ENCODE peak calls at places on chromosomes 16 and 17, in six cellular contexts. Y, C, M, F, K and Z are unnamed samples.

GRCh38 chr17:30279156-30279555 is 12.6 kb downstream of the BLMH start:
- DNase-seq in Y (no peak), C (no peak), M (no peak), F (no peak), K (no peak), Z (no peak)

GRCh38 chr17:28612531-28612930 is 1.5 kb downstream of the RSKR start:
- DNase-seq in Y (no peak), C (no peak), M (no peak), F (no peak), K (no peak), Z (no peak)

GRCh38 chr16:89344846-89345577 is 127.5 kb downstream of the ZNF778 start:
- DNase-seq in Y (no peak), C (no peak), M (no peak), F (no peak), K (no peak), Z (no peak)

GRCh38 chr16:8915722-8916321 is 33.7 kb downstream of the LITAFD start:
- DNase-seq in Y (no peak), C (no peak), M (no peak), F (no peak), K (no peak), Z (no peak)

GRCh38 chr16:22888791-22889190 is 74.8 kb downstream of the HS3ST2 start:
- DNase-seq in Y (no peak), C (no peak), M (no peak), F (no peak), K (no peak), Z (no peak)

GRCh38 chr17:20066253-20066652 is 57.1 kb downstream of the SPECC1 start:
- DNase-seq in Y (peak), C (no peak), M (peak), F (no peak), K (peak), Z (peak)

GRCh38 chr17:83176272-83176955 is 97.0 kb downstream of the METRNL start:
- DNase-seq in Y (no peak), C (peak), M (no peak), F (peak), K (no peak), Z (no peak)

GRCh38 chr17:760371-760770 is 8.3 kb upstream of the GEMIN4 start:
- DNase-seq in Y (no peak), C (no peak), M (no peak), F (no peak), K (no peak), Z (no peak)

GRCh38 chr16:31453255-31454204 is 5.8 kb upstream of the ARMC5 start:
- DNase-seq in Y (peak), C (peak), M (no peak), F (no peak), K (no peak), Z (no peak)

GRCh38 chr16:22369221-22369811 is 5.1 kb downstream of the CDR2 start:
- DNase-seq in Y (peak), C (no peak), M (no peak), F (no peak), K (no peak), Z (no peak)

GRCh38 chr16:67184453-67185002 is 765 bp upstream of the MATCAP1 start:
- DNase-seq in Y (no peak), C (no peak), M (no peak), F (no peak), K (no peak), Z (no peak)

GRCh38 chr17:29582254-29582765 is 7.1 kb downstream of the GIT1 start:
- DNase-seq in Y (no peak), C (no peak), M (no peak), F (no peak), K (no peak), Z (no peak)

GRCh38 chr17:49315551-49315951 is 46.5 kb downstream of the ZNF652 start:
- DNase-seq in Y (peak), C (peak), M (peak), F (no peak), K (peak), Z (peak)

GRCh38 chr16:84614914-84615813 is 2.7 kb downstream of the COTL1 start:
- DNase-seq in Y (no peak), C (no peak), M (no peak), F (no peak), K (no peak), Z (no peak)

GRCh38 chr17:72123964-72124791 is 3.4 kb downstream of the SOX9 start:
- DNase-seq in Y (no peak), C (no peak), M (no peak), F (no peak), K (no peak), Z (no peak)

GRCh38 chr17:8470447-8471047 is 34.9 kb downstream of the NDEL1 start:
- DNase-seq in Y (peak), C (no peak), M (no peak), F (no peak), K (no peak), Z (peak)

GRCh38 chr17:68343976-68344375 is 52.7 kb downstream of the ARSG start:
- DNase-seq in Y (no peak), C (no peak), M (no peak), F (no peak), K (no peak), Z (no peak)

GRCh38 chr16:6682142-6682811 is 650.4 kb upstream of the RBFOX1 start:
- DNase-seq in Y (no peak), C (no peak), M (no peak), F (no peak), K (peak), Z (no peak)

GRCh38 chr16:23351360-23351759 is 49.3 kb downstream of the SCNN1B start:
- DNase-seq in Y (no peak), C (no peak), M (no peak), F (no peak), K (peak), Z (peak)

GRCh38 chr16:89257281-89257731 is 39.8 kb downstream of the ZNF778 start:
- DNase-seq in Y (no peak), C (no peak), M (no peak), F (no peak), K (no peak), Z (no peak)

GRCh38 chr17:29591737-29592624 is 951 bp upstream of the ANKRD13B start:
- DNase-seq in Y (peak), C (peak), M (no peak), F (peak), K (peak), Z (peak)

GRCh38 chr17:39782481-39782880 is 44.7 kb downstream of the GRB7 start:
- DNase-seq in Y (peak), C (peak), M (no peak), F (no peak), K (no peak), Z (no peak)

GRCh38 chr17:74042744-74043486 is 160.6 kb upstream of the RPL38 start:
- DNase-seq in Y (peak), C (no peak), M (peak), F (no peak), K (no peak), Z (peak)

GRCh38 chr17:142876-143784 is 5.8 kb downstream of the SCGB1C2 start:
- DNase-seq in Y (no peak), C (peak), M (no peak), F (peak), K (peak), Z (no peak)

GRCh38 chr16:10949424-10949970 is 5.1 kb downstream of the CLEC16A start:
- DNase-seq in Y (no peak), C (no peak), M (no peak), F (no peak), K (no peak), Z (no peak)

GRCh38 chr17:2041561-2042354 is at the start of gene OVCA2:
- DNase-seq in Y (peak), C (peak), M (no peak), F (peak), K (peak), Z (peak)

DNA sequence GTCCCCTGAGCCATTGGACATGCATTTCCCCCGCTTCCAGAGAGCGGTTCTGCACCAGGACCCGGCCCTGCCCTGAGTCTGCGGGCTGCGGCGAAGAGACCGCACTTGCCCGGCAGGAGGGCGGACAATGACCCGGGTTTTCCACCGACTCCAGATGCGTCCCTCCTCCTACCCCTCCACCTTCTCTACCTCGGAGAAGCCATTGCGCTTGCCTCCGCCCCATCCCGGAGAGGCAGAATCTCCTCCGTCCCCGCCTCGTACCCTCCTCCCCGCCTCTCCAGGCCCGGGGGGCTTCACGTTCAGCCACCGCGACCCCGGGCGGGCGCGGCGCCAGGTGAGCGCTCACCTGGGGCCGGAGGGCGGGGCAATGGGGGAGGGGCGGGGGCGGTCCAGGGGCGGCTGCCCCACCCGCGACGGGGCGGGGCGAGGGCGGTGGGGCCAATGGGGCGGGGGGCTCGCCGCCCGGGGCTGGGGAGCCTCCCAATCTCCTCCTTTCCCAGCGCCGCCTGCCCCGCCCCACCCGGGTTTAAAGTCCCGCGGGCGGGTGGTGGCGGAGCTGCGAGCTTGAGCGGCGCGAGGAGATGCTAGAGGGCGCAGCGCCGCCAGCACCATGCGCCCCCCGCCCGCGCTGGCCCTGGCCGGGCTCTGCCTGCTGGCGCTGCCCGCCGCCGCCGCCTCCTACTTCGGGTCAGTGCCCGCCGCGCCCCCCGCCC is at the start of gene WNT9B:
- DNase-seq in Y (no peak), C (no peak), M (no peak), F (no peak), K (peak), Z (peak)
- TF ChIP-seq CTCF in Y (no peak), C (no peak), M (no peak), F (no peak), K (no peak), Z (no peak)

GRCh38 chr17:44636562-44636961 is 19.7 kb upstream of the MEIOC start:
- DNase-seq in Y (peak), C (no peak), M (peak), F (no peak), K (no peak), Z (no peak)
- TF ChIP-seq CTCF in Y (peak), C (peak), M (peak), F (peak), K (peak), Z (no peak)

DNA sequence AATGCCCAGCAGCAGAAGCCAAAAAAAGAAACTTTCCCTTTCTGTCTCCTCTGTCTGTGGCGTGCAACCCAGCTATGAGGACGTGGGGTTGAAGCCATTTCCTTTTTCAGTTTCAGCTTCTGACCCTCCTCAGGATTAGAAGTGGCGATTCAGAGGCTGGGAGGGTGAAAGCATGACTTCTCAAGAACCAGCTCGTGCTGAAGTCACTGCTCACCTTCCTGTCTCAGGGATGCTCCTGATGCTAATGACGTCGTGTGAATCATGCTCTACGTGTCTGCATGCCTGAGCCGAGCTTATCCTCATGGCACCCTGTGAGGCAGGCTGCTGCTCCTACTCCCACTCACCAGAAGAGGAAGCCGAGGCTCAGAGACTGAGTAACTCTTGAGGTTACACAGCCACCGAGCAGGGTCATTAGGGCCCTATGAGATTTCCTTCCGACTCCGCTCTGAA is 5.7 kb upstream of the LPO start:
- DNase-seq in Y (peak), C (no peak), M (peak), F (no peak), K (no peak), Z (no peak)
- TF ChIP-seq CTCF in Y (no peak), C (no peak), M (no peak), F (no peak), K (no peak), Z (no peak)

DNA sequence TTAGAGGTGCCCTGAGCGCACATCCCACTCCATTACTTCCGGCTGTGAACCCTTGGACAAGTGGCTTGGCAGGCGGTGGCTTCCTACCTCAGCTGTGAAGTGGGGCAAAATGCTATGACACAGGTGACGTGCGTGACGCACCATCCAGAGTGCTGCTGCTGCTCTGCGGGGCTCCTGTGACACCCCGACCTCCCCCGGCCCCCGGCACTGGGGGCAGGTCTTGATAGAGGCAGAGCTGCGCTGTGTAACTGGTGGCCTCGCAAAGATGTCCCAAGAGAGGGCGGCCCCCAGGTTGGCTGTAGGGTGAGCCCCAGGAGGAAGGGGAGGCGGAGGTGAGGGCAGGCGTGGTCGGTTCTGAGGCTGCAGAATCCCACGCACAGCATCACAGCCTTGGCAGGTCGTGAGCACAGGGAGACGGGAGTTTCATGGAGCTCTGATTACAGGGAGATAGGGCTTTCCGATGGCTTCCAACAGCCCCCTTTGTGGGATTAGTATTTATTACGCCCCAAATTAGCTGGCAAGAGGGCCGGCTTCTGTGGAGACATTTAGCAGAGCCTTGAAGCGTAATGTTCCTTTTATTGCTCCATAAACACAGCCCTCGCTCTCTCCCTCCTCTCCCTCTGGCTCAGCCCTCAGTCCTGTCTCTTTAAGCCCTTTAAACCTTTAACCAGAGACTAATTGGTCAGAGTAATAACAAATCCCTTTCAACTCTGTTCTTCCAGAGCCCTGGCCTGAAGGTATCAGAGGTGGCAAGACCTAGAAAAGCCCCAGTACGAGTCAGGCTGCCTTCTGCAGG is 328.1 kb downstream of the C16orf95 start:
- DNase-seq in Y (peak), C (no peak), M (no peak), F (no peak), K (no peak), Z (no peak)
- TF ChIP-seq CTCF in Y (no peak), C (no peak), M (no peak), F (no peak), K (no peak), Z (no peak)

GRCh38 chr17:38460716-38461650 is 32.7 kb downstream of the ARHGAP23 start:
- DNase-seq in Y (no peak), C (no peak), M (no peak), F (no peak), K (no peak), Z (no peak)
- TF ChIP-seq CTCF in Y (no peak), C (no peak), M (no peak), F (no peak), K (no peak), Z (no peak)

DNA sequence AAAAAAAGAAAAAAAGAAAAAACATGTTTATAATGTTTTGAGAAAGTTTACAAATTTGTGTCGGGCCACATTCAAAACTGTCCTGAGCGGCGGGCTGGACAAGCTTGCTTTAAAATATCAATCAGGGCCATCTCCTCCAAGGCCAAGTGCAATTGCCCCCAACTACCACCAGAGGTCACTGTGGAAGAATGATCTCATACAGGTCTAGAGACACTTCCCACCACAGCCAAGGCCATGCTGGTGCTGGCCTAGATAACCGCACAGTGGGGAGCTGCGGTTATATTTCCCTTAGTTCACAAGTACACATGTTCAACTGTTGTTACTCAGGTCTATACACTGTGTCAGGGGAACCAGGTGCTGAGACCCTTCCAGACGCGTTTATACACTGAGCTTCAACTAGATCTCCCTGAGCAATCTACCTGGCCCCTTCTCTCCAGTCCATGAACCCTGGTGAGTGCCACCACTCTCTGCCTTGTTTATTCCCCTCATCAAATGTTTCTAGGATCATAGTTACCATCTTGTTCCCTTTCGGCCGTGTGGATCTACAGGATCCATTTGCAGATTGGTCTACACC is 83.8 kb upstream of the CCL2 start:
- DNase-seq in Y (peak), C (peak), M (no peak), F (no peak), K (peak), Z (peak)
- TF ChIP-seq CTCF in Y (peak), C (peak), M (peak), F (peak), K (peak), Z (peak)

GRCh38 chr16:46973457-46974324 is at the start of gene DNAJA2:
- DNase-seq in Y (peak), C (peak), M (no peak), F (peak), K (peak), Z (peak)
- TF ChIP-seq CTCF in Y (no peak), C (no peak), M (no peak), F (no peak), K (no peak), Z (peak)

GRCh38 chr17:75627094-75627493 is 6.1 kb upstream of the SMIM5 start:
- DNase-seq in Y (no peak), C (no peak), M (no peak), F (no peak), K (no peak), Z (no peak)

GRCh38 chr17:75630071-75630917 is 2.9 kb upstream of the SMIM5 start:
- DNase-seq in Y (no peak), C (no peak), M (no peak), F (no peak), K (no peak), Z (no peak)

GRCh38 chr17:75628425-75628824 is 4.8 kb upstream of the SMIM5 start:
- DNase-seq in Y (no peak), C (no peak), M (no peak), F (no peak), K (no peak), Z (no peak)

GRCh38 chr17:75631353-75631752 is 1.9 kb upstream of the SMIM5 start:
- DNase-seq in Y (no peak), C (no peak), M (no peak), F (no peak), K (no peak), Z (no peak)

DNA sequence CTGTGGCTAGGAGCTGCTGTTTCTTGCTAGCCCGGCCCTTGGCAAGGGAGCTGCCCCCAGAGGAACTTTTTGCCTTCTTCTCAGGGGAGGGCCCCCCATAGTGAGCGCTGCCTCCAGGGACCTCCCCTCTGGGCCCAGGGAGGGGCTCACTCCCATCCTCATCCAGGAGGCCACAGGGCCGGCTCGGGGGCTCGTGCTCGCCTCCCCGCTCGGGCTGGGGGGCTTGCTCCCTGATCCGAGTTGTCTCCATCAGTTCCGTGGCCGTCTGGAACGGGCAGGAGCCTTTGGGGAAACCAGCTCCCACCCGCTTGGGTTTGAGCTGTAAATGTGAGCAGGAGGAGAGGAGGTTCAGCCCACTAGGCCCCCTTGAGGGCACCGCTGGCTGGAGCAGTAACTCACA is 4.1 kb upstream of the SMIM5 start:
- DNase-seq in Y (no peak), C (no peak), M (no peak), F (no peak), K (no peak), Z (no peak)
- TF ChIP-seq CTCF in Y (no peak), C (no peak), M (no peak), F (no peak), K (no peak), Z (no peak)

GRCh38 chr17:63497708-63498483 is 21.0 kb downstream of the ACE start:
- DNase-seq in Y (peak), C (no peak), M (no peak), F (no peak), K (no peak), Z (no peak)
- TF ChIP-seq CTCF in Y (peak), C (no peak), M (peak), F (no peak), K (no peak), Z (no peak)